ENCODE peak calls at places on chromosome 7, in ten cellular contexts. U is NAMALWA; T is kidney epithelial cell; R is left cardiac atrium; V is HFFc6; Y is BE2C; F is astrocyte; S is effector memory CD4-positive, alpha-beta T cell; B is chondrocyte; K is neural crest cell. W is an unnamed sample.

GRCh38 chr7:8357536-8357935 is 75.9 kb upstream of the NXPH1 start:
- DNase-seq in R (no peak), K (no peak), V (no peak), S (no peak), F (no peak), B (no peak), T (no peak), U (no peak), Y (peak), W (peak)

GRCh38 chr7:74570533-74571156 is 86.9 kb upstream of the GTF2I start:
- DNase-seq in Y (no peak), F (no peak), S (no peak), B (no peak), V (no peak), R (no peak), K (no peak), U (no peak), T (no peak), W (no peak)

GRCh38 chr7:2529161-2530075 is 9.8 kb downstream of the LFNG start:
- DNase-seq in U (peak), Y (peak), B (no peak), F (peak), R (peak), K (no peak), S (peak), V (peak), T (no peak), W (peak)

GRCh38 chr7:80722596-80723141 is 84.2 kb downstream of the CD36 start:
- DNase-seq in U (no peak), B (no peak), Y (no peak), F (peak), K (no peak), S (no peak), V (peak), T (peak), R (peak), W (peak)

GRCh38 chr7:82566752-82567151 is 123.2 kb upstream of the CACNA2D1 start:
- DNase-seq in S (no peak), V (no peak), T (no peak), Y (no peak), U (no peak), K (no peak), F (no peak), R (no peak), B (no peak), W (no peak)

GRCh38 chr7:51263631-51264484 is 52.8 kb downstream of the COBL start:
- DNase-seq in V (no peak), S (no peak), R (no peak), B (no peak), Y (no peak), F (no peak), U (no peak), T (no peak), K (no peak), W (no peak)

GRCh38 chr7:132830941-132831340 is 250.9 kb downstream of the CHCHD3 start:
- DNase-seq in U (no peak), K (no peak), R (no peak), S (no peak), F (no peak), T (no peak), Y (no peak), V (no peak), B (no peak), W (no peak)

GRCh38 chr7:75823198-75823910 is 9.7 kb upstream of the CCL24 start:
- DNase-seq in B (no peak), R (no peak), F (no peak), T (no peak), U (no peak), S (no peak), Y (no peak), V (no peak), K (no peak), W (no peak)

GRCh38 chr7:7274782-7275181 is 92.4 kb downstream of the C1GALT1 start:
- DNase-seq in F (no peak), K (no peak), U (no peak), Y (no peak), S (no peak), B (no peak), V (peak), R (no peak), T (no peak), W (no peak)

GRCh38 chr7:99514050-99514449 is 9.6 kb downstream of the ZKSCAN5 start:
- DNase-seq in Y (no peak), U (no peak), V (peak), F (no peak), T (no peak), R (no peak), K (no peak), S (no peak), B (no peak), W (no peak)

GRCh38 chr7:46424934-46425333 is 503.9 kb upstream of the IGFBP3 start:
- DNase-seq in K (no peak), R (no peak), S (no peak), F (no peak), U (no peak), T (no peak), V (no peak), B (no peak), Y (no peak), W (no peak)

GRCh38 chr7:117129538-117129955 is 176.2 kb downstream of the ST7 start:
- DNase-seq in T (no peak), B (no peak), R (peak), U (no peak), F (peak), Y (no peak), V (no peak), K (no peak), S (no peak), W (no peak)

GRCh38 chr7:78510580-78511188 is 712.1 kb downstream of the PHTF2 start:
- DNase-seq in F (peak), U (peak), S (no peak), K (peak), V (peak), Y (peak), R (peak), T (no peak), B (no peak), W (peak)

W was measured in SJCRH30.